ENCODE peak calls at places on chromosome 18, in eight cellular contexts. E, P, S, Q, R, V, Y and G are unnamed samples.

GRCh38 chr18:57998461-57998860 is 45.6 kb upstream of the NEDD4L start:
- DNase-seq in E (no peak), P (no peak), S (peak; percentile 65), Q (no peak), R (peak; percentile 83), V (no peak), Y (no peak), G (no peak)

GRCh38 chr18:56929861-56930260 is 217.0 kb upstream of the BOD1L2 start:
- DNase-seq in E (no peak), P (no peak), S (no peak), Q (no peak), R (no peak), V (no peak), Y (no peak), G (no peak)

GRCh38 chr18:12236934-12237832 is 17.0 kb upstream of the CIDEA start:
- DNase-seq in E (peak; percentile 83), P (peak; percentile 70), S (peak; percentile 24), Q (peak; percentile 42), R (peak; percentile 76), V (peak; percentile 53), Y (peak; percentile 47), G (peak; percentile 94)

GRCh38 chr18:2906522-2907458 is 60.0 kb downstream of the EMILIN2 start:
- DNase-seq in E (peak; percentile 69), P (no peak), S (peak; percentile 12), Q (peak; percentile 48), R (peak; percentile 31), V (no peak), Y (no peak), G (no peak)

GRCh38 chr18:45627204-45627526 is 11.9 kb downstream of the SLC14A2 start:
- DNase-seq in E (peak; percentile 39), P (no peak), S (no peak), Q (no peak), R (peak; percentile 3), V (no peak), Y (peak; percentile 24), G (no peak)

GRCh38 chr18:44133483-44133882 is 547.2 kb upstream of the SETBP1 start:
- DNase-seq in E (no peak), P (no peak), S (no peak), Q (no peak), R (no peak), V (no peak), Y (no peak), G (no peak)

GRCh38 chr18:26190506-26190905 is 35.7 kb upstream of the TAF4B start:
- DNase-seq in E (no peak), P (no peak), S (no peak), Q (no peak), R (no peak), V (no peak), Y (no peak), G (no peak)

GRCh38 chr18:13605477-13605876 is 120.9 kb downstream of the FAM210A start:
- DNase-seq in E (no peak), P (no peak), S (no peak), Q (no peak), R (no peak), V (no peak), Y (no peak), G (peak; percentile 82)

GRCh38 chr18:77077836-77078456 is 54.6 kb downstream of the MBP start:
- DNase-seq in E (no peak), P (no peak), S (no peak), Q (no peak), R (no peak), V (peak; percentile 58), Y (no peak), G (no peak)

GRCh38 chr18:80145191-80145799 is 36.2 kb downstream of the ADNP2 start:
- DNase-seq in E (no peak), P (no peak), S (no peak), Q (no peak), R (no peak), V (peak; percentile 14), Y (no peak), G (no peak)

GRCh38 chr18:72762505-72763122 is 105.2 kb downstream of the NETO1 start:
- DNase-seq in E (peak; percentile 71), P (no peak), S (peak; percentile 62), Q (no peak), R (peak; percentile 84), V (peak; percentile 76), Y (peak; percentile 21), G (no peak)

GRCh38 chr18:59265246-59266018 is 7.8 kb downstream of the RAX start:
- DNase-seq in E (peak; percentile 88), P (no peak), S (no peak), Q (no peak), R (no peak), V (no peak), Y (no peak), G (no peak)

DNA sequence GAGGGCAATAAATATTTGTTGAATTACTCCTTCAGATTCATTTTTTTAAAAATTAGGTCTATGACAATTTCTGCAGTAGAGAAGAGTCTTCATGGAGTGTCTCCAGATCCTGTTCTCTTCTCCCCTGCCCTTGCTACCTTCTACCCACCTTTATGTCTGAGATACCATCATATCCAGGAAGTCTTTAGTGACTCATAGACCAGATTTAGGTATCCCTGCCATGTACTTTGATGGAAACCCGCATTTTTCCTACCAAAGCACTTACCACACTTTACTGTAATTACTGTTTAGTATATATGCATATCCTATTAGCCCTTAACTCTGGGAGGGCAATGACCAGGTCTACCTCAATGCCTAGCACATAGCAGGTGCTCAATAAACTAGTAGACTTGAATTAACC is 11.6 kb downstream of the ZNF397 start:
- DNase-seq in E (no peak), P (no peak), S (no peak), Q (no peak), R (no peak), V (no peak), Y (no peak), G (no peak)
- H3K9me3 ChIP-seq in E (no peaks in the 10 kb centered on the region), P (peaks cover 18% of the 10 kb centered on the region), S (peaks cover 21% of the 10 kb centered on the region), Q (no peaks in the 10 kb centered on the region), R (no peaks in the 10 kb centered on the region), V (no peaks in the 10 kb centered on the region), Y (no peaks in the 10 kb centered on the region), G (no peaks in the 10 kb centered on the region)

DNA sequence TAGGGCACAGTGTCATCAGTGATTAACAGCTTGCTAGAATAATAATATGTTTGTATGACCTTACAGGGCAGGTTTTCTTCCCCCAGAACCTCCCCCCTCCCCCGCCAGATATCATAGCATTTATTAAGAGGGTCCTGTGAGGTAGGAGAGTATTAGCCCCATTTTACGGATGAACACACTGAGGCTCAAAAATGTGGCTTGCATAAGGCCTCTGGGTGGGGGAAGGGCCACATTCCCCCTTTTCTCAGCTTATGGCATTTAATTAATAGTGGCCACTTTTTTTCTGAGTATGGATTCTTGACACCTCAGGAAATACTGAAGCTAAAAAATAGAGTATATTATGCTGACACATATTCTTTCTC is 2.9 kb downstream of the CTIF start:
- DNase-seq in E (no peak), P (no peak), S (no peak), Q (no peak), R (no peak), V (no peak), Y (no peak), G (no peak)
- H3K4me3 ChIP-seq in E (peak overlapping the region; percentile 75), P (peak overlapping the region; percentile 97), S (peak overlapping the region; percentile 88), Q (no peak overlapping the region), R (peak overlapping the region; percentile 76), V (peak overlapping the region; percentile 97), Y (no peak overlapping the region), G (peak overlapping the region; percentile 83)

GRCh38 chr18:31688601-31689000 is 4.2 kb upstream of the B4GALT6 start:
- DNase-seq in E (no peak), P (no peak), S (no peak), Q (no peak), R (no peak), V (no peak), Y (no peak), G (no peak)

GRCh38 chr18:31685097-31686082 is 1.0 kb upstream of the B4GALT6 start:
- DNase-seq in E (peak; percentile 93), P (peak; percentile 64), S (peak; percentile 54), Q (peak; percentile 59), R (peak; percentile 48), V (peak; percentile 75), Y (peak; percentile 76), G (no peak)

GRCh38 chr18:31687016-31687415 is 2.6 kb upstream of the B4GALT6 start:
- DNase-seq in E (peak; percentile 75), P (no peak), S (no peak), Q (no peak), R (no peak), V (no peak), Y (no peak), G (no peak)

GRCh38 chr18:31686572-31686971 is 2.2 kb upstream of the B4GALT6 start:
- DNase-seq in E (no peak), P (no peak), S (no peak), Q (no peak), R (peak; percentile 25), V (no peak), Y (no peak), G (no peak)

DNA sequence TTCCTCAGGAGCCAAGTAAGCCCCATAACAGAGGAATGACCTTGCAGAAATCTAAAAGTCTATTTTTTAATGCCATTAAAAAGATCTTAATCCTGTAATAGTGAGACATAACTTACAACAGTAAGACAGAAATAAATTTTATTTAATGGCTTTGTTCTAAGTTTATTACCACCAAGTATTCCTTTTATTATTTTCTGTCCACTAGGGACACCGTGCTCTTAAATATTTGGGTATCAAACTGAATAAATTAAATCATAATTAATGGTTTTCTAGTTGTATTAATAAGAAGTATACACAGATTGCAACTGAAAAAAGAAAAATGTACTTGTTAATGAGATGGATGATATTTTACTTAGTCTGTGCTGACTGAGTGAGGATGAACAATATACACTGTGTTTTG is 3.1 kb upstream of the B4GALT6 start:
- DNase-seq in E (no peak), P (no peak), S (no peak), Q (no peak), R (no peak), V (peak; percentile 14), Y (no peak), G (no peak)
- TF ChIP-seq CTCF in E (peak; percentile 10), P (no peak), S (no peak), Q (no peak), R (peak; percentile 23), V (no peak), Y (no peak), G (no peak)

GRCh38 chr18:14963246-14963645 is 215.3 kb downstream of the ANKRD30B start:
- DNase-seq in E (no peak), P (no peak), S (no peak), Q (no peak), R (no peak), V (no peak), Y (no peak), G (peak; percentile 60)

GRCh38 chr18:14962626-14963025 is 214.7 kb downstream of the ANKRD30B start:
- DNase-seq in E (no peak), P (no peak), S (no peak), Q (no peak), R (no peak), V (no peak), Y (no peak), G (no peak)

GRCh38 chr18:14961991-14962390 is 214.0 kb downstream of the ANKRD30B start:
- DNase-seq in E (no peak), P (no peak), S (no peak), Q (no peak), R (no peak), V (no peak), Y (no peak), G (peak; percentile 29)

GRCh38 chr18:14964002-14964401 is 216.0 kb downstream of the ANKRD30B start:
- DNase-seq in E (no peak), P (no peak), S (no peak), Q (no peak), R (no peak), V (no peak), Y (no peak), G (no peak)

DNA sequence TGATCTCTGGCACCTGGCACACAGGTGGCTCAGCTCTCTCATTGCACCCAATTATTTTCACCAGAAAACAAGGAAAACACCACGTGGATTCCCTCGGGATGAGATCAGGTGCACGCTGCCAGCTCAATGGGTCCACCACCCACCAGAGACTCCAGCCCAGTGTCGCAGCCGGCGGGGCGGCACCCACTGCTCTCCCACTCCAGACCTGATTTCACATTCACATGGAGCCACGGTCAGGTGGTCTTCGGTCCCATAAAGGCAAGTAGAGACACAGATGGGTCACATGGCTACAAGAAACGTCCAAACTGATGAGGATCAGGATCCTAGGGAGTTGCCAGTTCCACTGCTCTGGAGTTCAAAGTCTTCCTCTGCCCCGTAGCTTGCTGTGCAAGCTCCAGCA is 217.6 kb downstream of the ANKRD30B start:
- DNase-seq in E (no peak), P (no peak), S (no peak), Q (no peak), R (no peak), V (no peak), Y (no peak), G (no peak)
- H3K9me3 ChIP-seq in E (peaks cover 4% of the 10 kb centered on the region), P (no peaks in the 10 kb centered on the region), S (no peaks in the 10 kb centered on the region), Q (no peaks in the 10 kb centered on the region), R (no peaks in the 10 kb centered on the region), V (no peaks in the 10 kb centered on the region), Y (no peaks in the 10 kb centered on the region), G (no peaks in the 10 kb centered on the region)